ENCODE peak calls at places on chromosomes 6 and 20, in four cellular contexts. D, A, S and V are unnamed samples.
A peak's percentile ranks its signal among the peaks of the same experiment; 100 is the strongest.

GRCh38 chr6:133244502-133244901 is 3.3 kb downstream of the EYA4 start:
- DNase-seq in S (no peak), A (no peak), D (no peak), V (no peak)

GRCh38 chr6:48423640-48424365 is 312.8 kb upstream of the PTCHD4 start:
- DNase-seq in A (no peak), S (no peak), D (no peak), V (no peak)

GRCh38 chr6:44074383-44075136 is 52.7 kb downstream of the MRPL14 start:
- DNase-seq in A (peak; percentile 75), S (peak; percentile 65), D (peak; percentile 71), V (peak; percentile 83)

GRCh38 chr6:47031656-47032055 is 10.5 kb downstream of the ADGRF1 start:
- DNase-seq in A (no peak), D (no peak), S (no peak), V (no peak)

GRCh38 chr6:132780770-132781371 is 17.6 kb downstream of the SLC18B1 start:
- DNase-seq in D (no peak), A (no peak), S (no peak), V (no peak)

GRCh38 chr6:168782211-168782729 is 341.3 kb downstream of the SMOC2 start:
- DNase-seq in A (no peak), S (no peak), D (no peak), V (no peak)

GRCh38 chr6:92756912-92757311 is 662.4 kb downstream of the EPHA7 start:
- DNase-seq in D (no peak), A (no peak), S (no peak), V (no peak)

GRCh38 chr6:7106752-7107577 is 796 bp upstream of the RREB1 start:
- DNase-seq in D (peak; percentile 71), S (peak; percentile 29), A (peak; percentile 44), V (no peak)

GRCh38 chr20:35008411-35009342 is 53.0 kb downstream of the MYH7B start:
- DNase-seq in S (peak; percentile 43), A (peak; percentile 83), D (peak; percentile 44), V (peak; percentile 87)

GRCh38 chr6:28280595-28281287 is 631 bp upstream of the PGBD1 start:
- DNase-seq in D (no peak), A (no peak), S (no peak), V (no peak)

GRCh38 chr6:17816921-17817611 is 110.3 kb upstream of the NUP153 start:
- DNase-seq in D (no peak), A (no peak), S (no peak), V (no peak)

GRCh38 chr6:170439366-170440351 is 113.4 kb downstream of the PSMB1 start:
- DNase-seq in D (no peak), A (peak; percentile 57), S (no peak), V (peak; percentile 82)

GRCh38 chr6:169086020-169086419 is 167.6 kb downstream of the THBS2 start:
- DNase-seq in A (no peak), D (no peak), S (no peak), V (no peak)

GRCh38 chr6:73675466-73676098 is 20.4 kb upstream of the CD109 start:
- DNase-seq in A (peak; percentile 57), S (peak; percentile 85), D (peak; percentile 36), V (peak; percentile 48)

GRCh38 chr20:51803157-51803854 is 985 bp upstream of the SALL4 start:
- DNase-seq in D (no peak), S (no peak), A (no peak), V (no peak)

GRCh38 chr6:15642276-15642675 is 20.6 kb downstream of the DTNBP1 start:
- DNase-seq in D (no peak), A (no peak), S (no peak), V (no peak)

GRCh38 chr20:18233408-18233943 is 54.9 kb upstream of the ZNF133 start:
- DNase-seq in S (no peak), A (no peak), D (no peak), V (no peak)

GRCh38 chr20:33169176-33169794 is 1.3 kb downstream of the BPIFA2 start:
- DNase-seq in A (no peak), D (no peak), S (no peak), V (no peak)

GRCh38 chr6:38588631-38589366 is 50.9 kb downstream of the BTBD9 start:
- DNase-seq in S (no peak), A (no peak), D (no peak), V (no peak)

GRCh38 chr6:156828280-156828703 is 51.1 kb downstream of the ARID1B start:
- DNase-seq in S (no peak), A (peak; percentile 55), D (no peak), V (peak; percentile 93)

GRCh38 chr6:14881399-14881798 is 364.5 kb upstream of the JARID2 start:
- DNase-seq in D (no peak), S (no peak), A (no peak), V (no peak)

GRCh38 chr20:38434310-38434741 is 802 bp downstream of the SNHG17 start:
- DNase-seq in A (no peak), D (peak; percentile 35), S (no peak), V (no peak)

GRCh38 chr6:121823437-121823851 is 388.0 kb downstream of the GJA1 start:
- DNase-seq in D (no peak), S (no peak), A (no peak), V (no peak)

GRCh38 chr20:57212890-57213276 is 53.6 kb downstream of the BMP7 start:
- DNase-seq in D (no peak), S (no peak), A (no peak), V (no peak)

GRCh38 chr20:53692465-53693067 is 98.9 kb upstream of the ZNF217 start:
- DNase-seq in S (peak; percentile 32), A (peak; percentile 50), D (no peak), V (no peak)

GRCh38 chr6:166417285-166417691 is 34.5 kb upstream of the MPC1 start:
- DNase-seq in S (no peak), D (no peak), A (no peak), V (no peak)

GRCh38 chr6:26065952-26066380 is 21.3 kb upstream of the HFE start:
- DNase-seq in S (peak; percentile 69), D (no peak), A (peak; percentile 45), V (peak; percentile 47)

GRCh38 chr20:1357921-1358671 is 29.2 kb upstream of the SDCBP2 start:
- DNase-seq in D (no peak), A (no peak), S (no peak), V (no peak)

GRCh38 chr6:108260126-108260808 is 573 bp downstream of the SNX3 start:
- DNase-seq in S (peak; percentile 47), A (no peak), D (no peak), V (peak; percentile 28)

GRCh38 chr20:2747676-2748235 is 52.7 kb downstream of the CPXM1 start:
- DNase-seq in D (no peak), A (no peak), S (no peak), V (no peak)

GRCh38 chr6:24673625-24674024 is 6.7 kb downstream of the ACOT13 start:
- DNase-seq in S (no peak), A (no peak), D (no peak), V (no peak)

GRCh38 chr6:15752820-15753219 is 90.0 kb upstream of the DTNBP1 start:
- DNase-seq in A (no peak), D (no peak), S (no peak), V (no peak)

DNA sequence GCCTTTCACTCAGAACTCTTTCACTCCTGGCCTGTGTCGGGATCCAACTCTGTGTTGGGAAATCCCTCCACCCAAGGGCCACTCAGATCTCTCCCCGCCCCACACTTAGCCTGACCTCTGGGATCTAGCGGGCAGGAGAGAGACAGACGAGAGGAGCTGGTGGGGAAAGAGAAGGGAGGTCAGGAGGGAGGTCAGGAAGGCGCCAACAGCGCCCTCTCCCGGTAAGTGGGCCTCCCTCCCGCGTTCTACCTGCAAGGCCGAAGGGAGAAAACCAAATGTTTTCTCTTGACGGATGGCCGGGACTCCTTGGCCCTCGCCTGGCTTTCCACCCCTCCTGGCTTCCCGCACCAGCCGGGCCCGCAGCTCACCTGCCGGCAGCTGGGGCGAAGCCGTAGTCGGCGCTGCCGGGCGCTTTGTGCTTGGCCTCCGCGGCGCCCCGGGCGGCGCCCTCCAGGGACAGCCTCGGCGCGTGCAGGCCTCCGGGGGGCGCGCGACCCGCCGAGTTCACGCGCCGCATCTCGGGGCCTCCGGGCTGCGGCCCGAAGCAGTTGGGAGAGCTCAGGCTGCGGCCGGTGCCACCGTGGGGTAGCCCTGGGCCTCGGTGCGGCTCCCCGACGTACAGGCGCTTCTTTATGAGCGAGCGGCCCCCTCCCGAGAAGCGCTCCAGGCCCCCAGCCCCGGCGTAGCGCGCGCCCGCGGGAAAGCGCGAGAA is 38.2 kb downstream of the C6orf132 start:
- DNase-seq in A (peak; percentile 76), D (peak; percentile 56), S (no peak), V (peak; percentile 39)
- TF ChIP-seq CTCF in A (peak; percentile 45), D (peak; percentile 52), S (no peak), V (peak; percentile 32)

DNA sequence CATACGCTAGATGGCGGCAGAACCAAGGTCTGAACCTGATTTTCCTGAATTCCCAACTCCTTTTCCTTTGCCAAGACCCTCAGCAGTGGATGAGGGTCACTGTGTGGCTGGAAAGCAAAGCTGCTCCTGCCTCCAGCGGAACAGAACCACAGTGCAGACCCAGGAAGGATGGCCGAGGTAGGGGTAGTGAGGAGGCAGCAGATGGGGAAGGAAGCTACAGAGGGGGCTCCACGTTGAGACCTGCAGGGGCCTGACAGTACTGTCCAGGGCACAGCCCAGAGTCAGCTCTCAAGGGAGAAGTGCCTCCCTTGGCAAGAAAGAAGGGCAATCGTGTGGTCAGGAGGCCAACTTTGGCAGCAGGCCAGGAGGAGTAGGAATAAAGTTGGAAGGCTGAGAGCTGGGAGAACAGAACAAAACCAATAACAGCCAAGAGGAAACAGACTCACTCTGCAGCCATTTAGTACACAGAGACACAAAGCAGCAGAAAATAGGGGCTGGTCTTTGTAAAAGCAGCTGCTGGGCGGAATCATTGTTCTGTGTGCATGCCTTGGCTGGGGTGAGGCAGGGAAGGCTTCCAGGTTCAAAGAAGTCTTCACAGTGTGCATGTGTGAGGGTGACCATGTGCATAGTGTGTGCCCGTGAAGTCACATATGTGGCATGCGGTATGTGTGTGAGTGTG is 3.1 kb downstream of the GABRR2 start:
- DNase-seq in D (peak; percentile 58), S (peak; percentile 42), A (peak; percentile 55), V (no peak)
- TF ChIP-seq CTCF in D (peak; percentile 57), S (no peak), A (peak; percentile 53), V (peak; percentile 43)

GRCh38 chr6:34276881-34277762 is 28.3 kb upstream of the SMIM29 start:
- DNase-seq in S (no peak), D (no peak), A (peak; percentile 43), V (peak; percentile 93)
- TF ChIP-seq CTCF in S (no peak), D (no peak), A (no peak), V (no peak)

DNA sequence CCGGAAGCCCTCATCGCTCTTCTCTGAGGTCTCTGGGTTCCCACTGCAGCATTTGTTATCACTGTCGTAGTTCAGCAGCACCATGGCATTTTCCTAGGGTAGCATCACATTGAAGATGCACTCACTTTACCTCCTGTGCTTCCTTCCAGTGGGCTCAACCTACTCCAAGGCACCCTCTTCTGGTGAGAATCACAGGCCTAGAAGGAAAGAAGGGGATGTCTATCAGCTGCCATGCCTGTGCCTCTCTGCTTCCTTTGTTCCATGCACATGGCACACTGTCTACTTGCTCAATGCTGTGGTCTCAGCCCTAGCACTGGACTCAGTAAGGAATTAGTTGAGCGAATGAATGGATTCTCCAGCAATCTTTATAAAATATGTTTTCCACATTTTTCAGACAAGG is 22.6 kb downstream of the CST4 start:
- DNase-seq in S (peak; percentile 9), A (no peak), D (no peak), V (no peak)
- TF ChIP-seq CTCF in S (no peak), A (no peak), D (no peak), V (no peak)

GRCh38 chr6:152705327-152705726 is 7.6 kb downstream of the MYCT1 start:
- DNase-seq in D (no peak), A (no peak), S (no peak), V (no peak)
- TF ChIP-seq CTCF in D (no peak), A (no peak), S (no peak), V (no peak)

GRCh38 chr6:160667854-160668481 is 3.9 kb upstream of the LPA start:
- DNase-seq in D (no peak), A (no peak), S (no peak), V (no peak)
- TF ChIP-seq CTCF in D (no peak), A (no peak), S (no peak), V (no peak)

GRCh38 chr6:35713426-35713825 is 23.4 kb upstream of the ARMC12 start:
- DNase-seq in S (no peak), D (no peak), A (no peak), V (no peak)
- TF ChIP-seq CTCF in S (no peak), D (no peak), A (no peak), V (no peak)